ENCODE peak calls at places on chromosomes 3 and 15, in four cellular contexts. N is HepG2, D is A549, C is GM12878. Y is an unnamed sample. For H3K9me3, the result is how much of the 10 kb centered on the place peaks cover.

GRCh38 chr3:9883676-9884554 is 3.9 kb upstream of the CIDEC start:
- ATAC-seq in N (no peak), D (peak), C (no peak), Y (no peak)

GRCh38 chr15:68372291-68372811 is 59.6 kb downstream of the ITGA11 start:
- ATAC-seq in N (peak), D (peak), C (peak), Y (no peak)

GRCh38 chr15:75673426-75674247 is 25.9 kb downstream of the SNX33 start:
- ATAC-seq in N (peak), D (no peak), C (no peak), Y (peak)

GRCh38 chr3:24830230-24831152 is 335.8 kb upstream of the THRB start:
- ATAC-seq in N (no peak), D (no peak), C (no peak), Y (peak)

GRCh38 chr15:86059851-86060250 is 19.8 kb upstream of the AGBL1 start:
- ATAC-seq in N (no peak), D (no peak), C (no peak), Y (no peak)

GRCh38 chr3:4740397-4741105 is 238.7 kb upstream of the BHLHE40 start:
- ATAC-seq in N (no peak), D (no peak), C (no peak), Y (peak)

GRCh38 chr3:179046497-179047353 is 24.9 kb downstream of the ZMAT3 start:
- ATAC-seq in N (peak), D (peak), C (peak), Y (no peak)

GRCh38 chr3:32009101-32009500 is 27.6 kb downstream of the ZNF860 start:
- ATAC-seq in N (no peak), D (no peak), C (no peak), Y (no peak)

GRCh38 chr15:52294881-52295420 is 653 bp downstream of the MYO5C start:
- ATAC-seq in N (peak), D (peak), C (peak), Y (peak)

GRCh38 chr15:88300018-88300549 is 43.5 kb upstream of the NTRK3 start:
- ATAC-seq in N (no peak), D (no peak), C (no peak), Y (no peak)

GRCh38 chr3:171850324-171850697 is 7.2 kb downstream of the TMEM212 start:
- ATAC-seq in N (peak), D (no peak), C (no peak), Y (no peak)

GRCh38 chr3:118472586-118472985 is 562.1 kb downstream of the IGSF11 start:
- ATAC-seq in N (no peak), D (no peak), C (peak), Y (no peak)

GRCh38 chr3:133282239-133282638 is 117.6 kb upstream of the BFSP2 start:
- ATAC-seq in N (no peak), D (no peak), C (no peak), Y (no peak)

GRCh38 chr3:133280591-133280990 is 119.3 kb upstream of the BFSP2 start:
- ATAC-seq in N (no peak), D (no peak), C (peak), Y (no peak)

GRCh38 chr3:133276594-133276993 is 123.3 kb upstream of the BFSP2 start:
- ATAC-seq in N (no peak), D (no peak), C (peak), Y (no peak)

GRCh38 chr3:133274477-133274876 is 125.4 kb upstream of the BFSP2 start:
- ATAC-seq in N (no peak), D (no peak), C (peak), Y (no peak)

DNA sequence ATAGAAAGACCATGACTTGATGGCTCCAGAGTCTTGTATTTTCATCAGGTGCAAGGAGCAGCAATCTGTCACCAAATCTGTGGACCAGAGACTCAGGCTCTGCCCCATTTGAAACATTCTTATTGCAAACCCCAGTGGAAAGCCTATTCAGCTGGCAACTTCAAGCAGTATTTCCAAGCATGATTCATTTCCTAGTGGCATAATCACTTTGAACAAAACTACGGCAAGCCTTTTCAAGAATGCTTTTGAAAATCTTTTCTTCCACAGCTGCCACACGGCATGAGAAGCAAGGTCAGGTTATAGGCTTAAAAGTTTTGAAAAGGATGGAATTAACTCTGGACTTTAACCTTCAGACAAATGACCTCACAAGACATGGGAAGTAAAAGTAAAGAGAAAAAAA is 122.0 kb upstream of the BFSP2 start:
- ATAC-seq in N (no peak), D (no peak), C (no peak), Y (no peak)
- H3K9me3 ChIP-seq in N (under half), D (under half), C (under half), Y (under half)

DNA sequence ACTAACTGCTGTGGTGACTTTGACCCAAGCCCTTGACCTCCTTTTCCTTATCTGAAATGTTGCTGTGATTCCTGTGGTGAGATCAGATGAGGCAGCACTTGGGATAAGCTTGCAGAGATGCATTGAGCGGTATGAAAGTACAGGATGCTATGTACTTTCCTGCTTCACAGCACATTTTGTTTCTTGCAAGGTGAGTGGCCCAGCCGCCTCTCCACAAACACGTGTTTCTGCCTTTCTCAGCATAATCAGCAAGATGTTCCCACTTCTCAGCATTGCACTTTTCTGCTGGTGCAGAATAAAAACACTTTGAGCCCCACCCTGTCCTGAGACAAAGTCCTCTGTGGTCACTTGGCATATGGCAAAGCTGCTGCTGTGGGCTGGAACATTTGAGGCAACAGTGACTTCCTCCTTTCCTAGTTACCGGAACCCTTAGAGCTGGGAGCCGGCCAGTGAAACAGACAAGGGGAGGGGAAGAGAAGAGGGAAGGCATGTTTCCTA is 4.9 kb downstream of the NUDT16 start:
- ATAC-seq in N (no peak), D (no peak), C (no peak), Y (peak)
- TF ChIP-seq EP300 in N (no peak), D (no peak), C (no peak), Y (no peak)

DNA sequence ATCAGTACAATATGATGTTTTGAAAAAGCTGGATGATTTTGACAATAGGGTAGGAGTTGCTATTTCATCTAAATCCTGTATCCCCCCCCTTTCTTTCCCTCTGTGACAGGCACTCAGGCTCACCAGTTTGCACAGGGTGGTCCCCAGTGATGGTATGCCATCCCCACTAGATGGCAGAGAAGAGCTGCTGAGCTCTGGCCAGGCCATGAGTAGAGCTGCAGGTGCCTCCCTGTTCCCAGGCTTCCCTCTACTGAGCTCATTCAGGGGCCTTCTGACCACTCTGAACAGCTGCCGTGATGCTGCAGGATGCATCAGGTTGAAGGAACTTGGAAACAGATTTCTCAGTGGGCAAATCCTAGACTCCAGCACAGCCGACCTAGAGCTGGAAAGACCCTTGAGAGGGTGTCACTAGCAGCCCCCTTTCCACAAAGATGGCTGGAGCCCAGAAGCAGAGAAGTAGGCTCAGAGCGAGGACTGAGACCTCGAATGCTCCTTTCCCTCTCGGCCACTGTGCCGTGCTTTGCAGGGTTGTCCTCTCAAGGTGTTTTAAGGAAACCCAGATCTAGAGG is 45.1 kb downstream of the EFCAB12 start:
- ATAC-seq in N (peak), D (peak), C (peak), Y (peak)
- TF ChIP-seq POLR2A in N (no peak), D (no peak), C (no peak), Y (no peak)

DNA sequence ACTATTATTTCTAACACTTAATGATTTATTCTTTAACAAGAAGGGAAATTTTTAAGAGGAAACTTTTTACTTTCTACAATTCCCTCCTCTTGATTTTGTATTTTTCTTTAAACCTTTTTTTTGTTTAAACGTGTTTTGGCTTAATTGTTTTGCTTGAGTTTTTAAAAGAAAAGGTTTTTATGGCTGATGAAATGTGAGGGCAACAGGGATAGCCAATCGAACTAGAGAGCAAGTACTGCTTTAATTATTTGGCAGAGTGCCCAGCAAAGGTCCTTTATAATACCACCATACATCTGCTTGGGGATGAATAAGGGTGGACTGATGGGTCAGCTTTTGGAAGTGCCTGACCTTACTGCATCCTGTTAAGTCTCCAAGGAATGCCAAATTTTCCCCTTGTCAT is 19.6 kb upstream of the MTHFS start:
- ATAC-seq in N (no peak), D (no peak), C (no peak), Y (no peak)
- H3K9me3 ChIP-seq in N (under half), D (half or more), C (half or more), Y (half or more)

Y was measured in gastroesophageal sphincter.